ENCODE peak calls at places on chromosome 5, in six cellular contexts. One of them, this sample, is unnamed.

GRCh38 chr5:133252133-133252480 is 200.3 kb downstream of the HSPA4 start:
- DNase-seq in HCT116: no peak
- DNase-seq in K562: no peak
- DNase-seq in GM12878: no peak
- DNase-seq in HepG2: no peak
- DNase-seq in SK-N-SH: no peak
- DNase-seq in this sample: no peak

GRCh38 chr5:179260324-179261070 is 84.8 kb downstream of the ADAMTS2 start:
- DNase-seq in HCT116: no peak
- DNase-seq in K562: no peak
- DNase-seq in GM12878: no peak
- DNase-seq in HepG2: no peak
- DNase-seq in SK-N-SH: peak; percentile 19
- DNase-seq in this sample: no peak

GRCh38 chr5:128135286-128135685 is 51.7 kb downstream of the SLC12A2 start:
- DNase-seq in HCT116: no peak
- DNase-seq in K562: no peak
- DNase-seq in GM12878: no peak
- DNase-seq in HepG2: no peak
- DNase-seq in SK-N-SH: no peak
- DNase-seq in this sample: no peak

GRCh38 chr5:177428574-177429217 is 2.2 kb downstream of the GRK6 start:
- DNase-seq in HCT116: no peak
- DNase-seq in K562: no peak
- DNase-seq in GM12878: no peak
- DNase-seq in HepG2: no peak
- DNase-seq in SK-N-SH: no peak
- DNase-seq in this sample: no peak

GRCh38 chr5:53679261-53679660 is 118.8 kb downstream of the NDUFS4 start:
- DNase-seq in HCT116: no peak
- DNase-seq in K562: no peak
- DNase-seq in GM12878: no peak
- DNase-seq in HepG2: no peak
- DNase-seq in SK-N-SH: no peak
- DNase-seq in this sample: no peak

GRCh38 chr5:181217805-181218065 is 5.3 kb upstream of the TRIM41 start:
- DNase-seq in HCT116: no peak
- DNase-seq in K562: no peak
- DNase-seq in GM12878: no peak
- DNase-seq in HepG2: no peak
- DNase-seq in SK-N-SH: no peak
- DNase-seq in this sample: no peak

GRCh38 chr5:116572375-116573278 is 2.0 kb downstream of the SEMA6A start:
- DNase-seq in HCT116: no peak
- DNase-seq in K562: no peak
- DNase-seq in GM12878: no peak
- DNase-seq in HepG2: no peak
- DNase-seq in SK-N-SH: peak; percentile 78
- DNase-seq in this sample: no peak

GRCh38 chr5:854217-854616 is 3.4 kb upstream of the ZDHHC11 start:
- DNase-seq in HCT116: no peak
- DNase-seq in K562: no peak
- DNase-seq in GM12878: no peak
- DNase-seq in HepG2: no peak
- DNase-seq in SK-N-SH: no peak
- DNase-seq in this sample: no peak

GRCh38 chr5:1965860-1966396 is 83.2 kb upstream of the IRX4 start:
- DNase-seq in HCT116: no peak
- DNase-seq in K562: no peak
- DNase-seq in GM12878: no peak
- DNase-seq in HepG2: no peak
- DNase-seq in SK-N-SH: no peak
- DNase-seq in this sample: no peak

GRCh38 chr5:114174131-114174530 is 187.7 kb upstream of the KCNN2 start:
- DNase-seq in HCT116: no peak
- DNase-seq in K562: no peak
- DNase-seq in GM12878: no peak
- DNase-seq in HepG2: no peak
- DNase-seq in SK-N-SH: no peak
- DNase-seq in this sample: no peak

GRCh38 chr5:138832218-138832617 is 42.9 kb downstream of the LRRTM2 start:
- DNase-seq in HCT116: no peak
- DNase-seq in K562: no peak
- DNase-seq in GM12878: no peak
- DNase-seq in HepG2: no peak
- DNase-seq in SK-N-SH: no peak
- DNase-seq in this sample: no peak

GRCh38 chr5:179577286-179577960 is 27.1 kb downstream of the RUFY1 start:
- DNase-seq in HCT116: no peak
- DNase-seq in K562: no peak
- DNase-seq in GM12878: no peak
- DNase-seq in HepG2: no peak
- DNase-seq in SK-N-SH: no peak
- DNase-seq in this sample: no peak

GRCh38 chr5:139131062-139131856 is 66.9 kb downstream of the SIL1 start:
- DNase-seq in HCT116: no peak
- DNase-seq in K562: no peak
- DNase-seq in GM12878: no peak
- DNase-seq in HepG2: no peak
- DNase-seq in SK-N-SH: no peak
- DNase-seq in this sample: no peak

GRCh38 chr5:87151547-87151946 is 116.1 kb upstream of the RASA1 start:
- DNase-seq in HCT116: no peak
- DNase-seq in K562: no peak
- DNase-seq in GM12878: no peak
- DNase-seq in HepG2: no peak
- DNase-seq in SK-N-SH: no peak
- DNase-seq in this sample: peak; percentile 45

GRCh38 chr5:55427157-55427556 is 107.6 kb downstream of the PLPP1 start:
- DNase-seq in HCT116: no peak
- DNase-seq in K562: no peak
- DNase-seq in GM12878: no peak
- DNase-seq in HepG2: no peak
- DNase-seq in SK-N-SH: peak; percentile 22
- DNase-seq in this sample: no peak

GRCh38 chr5:1281038-1281882 is 13.6 kb downstream of the TERT start:
- DNase-seq in HCT116: no peak
- DNase-seq in K562: no peak
- DNase-seq in GM12878: no peak
- DNase-seq in HepG2: no peak
- DNase-seq in SK-N-SH: no peak
- DNase-seq in this sample: no peak

GRCh38 chr5:149161026-149161687 is 19.9 kb downstream of the ABLIM3 start:
- DNase-seq in HCT116: no peak
- DNase-seq in K562: no peak
- DNase-seq in GM12878: no peak
- DNase-seq in HepG2: peak; percentile 81
- DNase-seq in SK-N-SH: no peak
- DNase-seq in this sample: no peak

GRCh38 chr5:157543825-157544622 is 31.6 kb downstream of the ADAM19 start:
- DNase-seq in HCT116: no peak
- DNase-seq in K562: no peak
- DNase-seq in GM12878: no peak
- DNase-seq in HepG2: no peak
- DNase-seq in SK-N-SH: no peak
- DNase-seq in this sample: no peak

GRCh38 chr5:5183192-5183699 is 43.1 kb downstream of the ADAMTS16 start:
- DNase-seq in HCT116: no peak
- DNase-seq in K562: no peak
- DNase-seq in GM12878: no peak
- DNase-seq in HepG2: no peak
- DNase-seq in SK-N-SH: no peak
- DNase-seq in this sample: no peak

GRCh38 chr5:89703799-89704198 is 705.8 kb downstream of the CETN3 start:
- DNase-seq in HCT116: no peak
- DNase-seq in K562: no peak
- DNase-seq in GM12878: no peak
- DNase-seq in HepG2: no peak
- DNase-seq in SK-N-SH: no peak
- DNase-seq in this sample: peak; percentile 32

GRCh38 chr5:143533978-143534763 is 130.7 kb upstream of the NR3C1 start:
- DNase-seq in HCT116: no peak
- DNase-seq in K562: no peak
- DNase-seq in GM12878: no peak
- DNase-seq in HepG2: no peak
- DNase-seq in SK-N-SH: no peak
- DNase-seq in this sample: no peak
- TF ChIP-seq SIN3A in HCT116: no peak
- TF ChIP-seq SIN3A in K562: no peak
- TF ChIP-seq SIN3A in GM12878: no peak
- TF ChIP-seq SIN3A in HepG2: no peak
- TF ChIP-seq SIN3A in SK-N-SH: no peak
- TF ChIP-seq SIN3A in this sample: no peak

GRCh38 chr5:108858959-108859358 is 111.3 kb downstream of the FER start:
- DNase-seq in HCT116: no peak
- DNase-seq in K562: no peak
- DNase-seq in GM12878: peak; percentile 58
- DNase-seq in HepG2: no peak
- DNase-seq in SK-N-SH: no peak
- DNase-seq in this sample: no peak
- TF ChIP-seq REST in HCT116: no peak
- TF ChIP-seq REST in K562: no peak
- TF ChIP-seq REST in GM12878: no peak
- TF ChIP-seq REST in HepG2: no peak
- TF ChIP-seq REST in SK-N-SH: no peak
- TF ChIP-seq REST in this sample: no peak

GRCh38 chr5:151075698-151076331 is 5.0 kb downstream of the TNIP1 start:
- DNase-seq in HCT116: no peak
- DNase-seq in K562: no peak
- DNase-seq in GM12878: no peak
- DNase-seq in HepG2: no peak
- DNase-seq in SK-N-SH: no peak
- DNase-seq in this sample: no peak
- TF ChIP-seq SIN3A in HCT116: no peak
- TF ChIP-seq SIN3A in K562: no peak
- TF ChIP-seq SIN3A in GM12878: no peak
- TF ChIP-seq SIN3A in HepG2: no peak
- TF ChIP-seq SIN3A in SK-N-SH: no peak
- TF ChIP-seq SIN3A in this sample: no peak

DNA sequence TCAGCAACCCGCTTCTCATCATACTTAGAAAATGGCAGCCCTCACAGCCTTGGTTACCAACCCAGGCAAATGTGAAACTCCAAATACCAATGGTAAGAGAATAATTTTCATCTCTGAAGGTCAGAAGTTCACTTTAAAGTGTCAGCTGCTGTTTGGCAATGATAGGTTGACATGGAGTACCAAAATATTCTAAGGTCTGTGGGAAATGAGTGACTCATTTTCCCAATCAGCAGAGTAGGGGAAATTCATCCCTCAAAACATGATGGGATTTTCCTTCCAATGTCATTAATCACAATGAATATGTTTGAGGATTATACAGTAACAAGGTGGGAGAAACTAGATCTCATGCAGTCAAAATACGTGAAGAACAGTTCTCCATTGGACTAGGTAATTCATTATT is 53.2 kb upstream of the ERBIN start:
- DNase-seq in HCT116: no peak
- DNase-seq in K562: no peak
- DNase-seq in GM12878: no peak
- DNase-seq in HepG2: no peak
- DNase-seq in SK-N-SH: no peak
- DNase-seq in this sample: no peak
- TF ChIP-seq REST in HCT116: no peak
- TF ChIP-seq REST in K562: no peak
- TF ChIP-seq REST in GM12878: no peak
- TF ChIP-seq REST in HepG2: no peak
- TF ChIP-seq REST in SK-N-SH: no peak
- TF ChIP-seq REST in this sample: no peak

DNA sequence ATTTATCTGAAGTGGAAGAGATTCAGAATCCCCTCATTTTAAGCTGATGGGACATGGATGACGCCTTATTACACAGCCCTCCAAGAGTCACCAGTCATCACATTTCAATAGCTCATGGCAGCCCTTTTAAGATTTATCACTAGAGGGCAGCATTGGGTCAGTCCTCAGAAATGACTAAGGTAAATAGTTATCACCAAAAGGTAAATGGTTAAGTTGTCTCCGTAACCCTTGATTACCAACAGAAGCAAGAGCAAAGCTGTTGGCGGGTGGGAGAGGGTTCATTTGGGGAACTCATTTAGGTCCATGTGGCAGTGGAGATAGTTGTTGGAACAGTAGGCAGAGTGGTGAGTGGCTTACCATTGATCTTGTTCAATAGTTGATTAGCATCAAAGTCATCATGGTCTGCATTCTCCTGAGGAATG is 12.0 kb upstream of the C9 start:
- DNase-seq in HCT116: peak; percentile 22
- DNase-seq in K562: peak; percentile 69
- DNase-seq in GM12878: no peak
- DNase-seq in HepG2: peak; percentile 57
- DNase-seq in SK-N-SH: peak; percentile 30
- DNase-seq in this sample: peak; percentile 63
- TF ChIP-seq SIN3A in HCT116: no peak
- TF ChIP-seq SIN3A in K562: no peak
- TF ChIP-seq SIN3A in GM12878: no peak
- TF ChIP-seq SIN3A in HepG2: no peak
- TF ChIP-seq SIN3A in SK-N-SH: no peak
- TF ChIP-seq SIN3A in this sample: no peak

GRCh38 chr5:162372265-162372664 is 304.7 kb downstream of the GABRG2 start:
- DNase-seq in HCT116: no peak
- DNase-seq in K562: no peak
- DNase-seq in GM12878: no peak
- DNase-seq in HepG2: no peak
- DNase-seq in SK-N-SH: no peak
- DNase-seq in this sample: no peak
- TF ChIP-seq REST in HCT116: no peak
- TF ChIP-seq REST in K562: no peak
- TF ChIP-seq REST in GM12878: no peak
- TF ChIP-seq REST in HepG2: no peak
- TF ChIP-seq REST in SK-N-SH: no peak
- TF ChIP-seq REST in this sample: no peak

DNA sequence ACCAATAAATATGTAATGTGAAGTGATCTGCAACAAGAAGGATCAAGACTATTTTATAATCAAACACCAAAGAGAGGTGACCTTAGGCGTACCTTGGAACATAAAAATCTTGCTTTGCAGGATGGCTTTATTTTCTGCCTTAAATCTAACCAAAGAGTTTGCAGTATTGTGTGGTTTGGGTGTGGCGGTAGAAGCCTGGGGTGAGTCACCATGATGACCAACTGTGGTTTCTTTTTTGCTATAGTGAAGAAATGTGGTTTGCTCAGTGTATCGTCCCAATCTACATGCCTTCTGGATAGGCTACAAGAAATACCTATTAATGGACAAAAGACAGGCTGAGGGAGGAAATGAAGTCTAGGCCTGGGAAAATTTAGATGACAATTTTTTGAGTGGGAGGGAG is 5.1 kb upstream of the CAST start:
- DNase-seq in HCT116: peak; percentile 84
- DNase-seq in K562: peak; percentile 56
- DNase-seq in GM12878: peak; percentile 61
- DNase-seq in HepG2: peak; percentile 12
- DNase-seq in SK-N-SH: no peak
- DNase-seq in this sample: peak; percentile 80
- TF ChIP-seq SIN3A in HCT116: peak; percentile 38
- TF ChIP-seq SIN3A in K562: no peak
- TF ChIP-seq SIN3A in GM12878: no peak
- TF ChIP-seq SIN3A in HepG2: no peak
- TF ChIP-seq SIN3A in SK-N-SH: peak; percentile 55
- TF ChIP-seq SIN3A in this sample: no peak

This sample was measured in Panc1.